ENCODE peak calls at places on chromosomes 3 and 15, in six cellular contexts. O is AG10803, S is head of caudate nucleus, N is prostate gland, X is lower lobe of right lung, M is heart right ventricle. F is an unnamed sample.

GRCh38 chr3:67489816-67490215 is 164.6 kb downstream of the SUCLG2 start:
- DNase-seq in X (no peak), M (no peak), N (no peak), S (no peak), O (peak), F (no peak)

GRCh38 chr3:49616491-49616941 is 57.6 kb upstream of the APEH start:
- DNase-seq in S (no peak), X (no peak), M (no peak), N (no peak), O (peak), F (peak)

GRCh38 chr15:79970921-79971434 is at the start of gene BCL2A1:
- DNase-seq in M (no peak), O (peak), N (no peak), S (no peak), X (no peak), F (no peak)

GRCh38 chr15:39459538-39459937 is 121.3 kb upstream of the THBS1 start:
- DNase-seq in M (no peak), O (peak), S (no peak), N (no peak), X (no peak), F (no peak)

GRCh38 chr15:56794923-56795329 is 61.6 kb upstream of the ZNF280D start:
- DNase-seq in M (no peak), S (no peak), O (peak), N (no peak), X (no peak), F (no peak)

GRCh38 chr3:53238051-53238850 is 17.6 kb downstream of the TKT start:
- DNase-seq in M (no peak), S (no peak), O (peak), N (peak), X (no peak), F (no peak)

GRCh38 chr3:35665390-35666055 is 26.2 kb downstream of the ARPP21 start:
- DNase-seq in O (no peak), X (no peak), M (no peak), S (no peak), N (no peak), F (no peak)

GRCh38 chr15:98753726-98754125 is 105.4 kb downstream of the IGF1R start:
- DNase-seq in X (no peak), O (no peak), M (no peak), S (no peak), N (no peak), F (no peak)

GRCh38 chr3:99131876-99132275 is 230.4 kb upstream of the DCBLD2 start:
- DNase-seq in X (no peak), S (no peak), N (no peak), M (no peak), O (peak), F (no peak)

GRCh38 chr15:99931703-99932603 is 198.7 kb upstream of the LYSMD4 start:
- DNase-seq in O (no peak), X (no peak), S (no peak), N (no peak), M (no peak), F (no peak)

GRCh38 chr3:101128786-101129185 is 135.6 kb upstream of the ABI3BP start:
- DNase-seq in N (no peak), S (no peak), X (no peak), O (no peak), M (peak), F (no peak)

GRCh38 chr3:76582632-76583378 is 457.1 kb upstream of the ROBO2 start:
- DNase-seq in O (no peak), N (no peak), M (no peak), X (no peak), S (no peak), F (no peak)

GRCh38 chr3:58009749-58010535 is 1.7 kb downstream of the FLNB start:
- DNase-seq in X (peak), O (no peak), M (no peak), N (peak), S (no peak), F (no peak)